ENCODE peak calls at places on chromosomes 16 and 17, in four cellular contexts. Z is mesendoderm, B is H1, E is IMR-90. G is an unnamed sample.

GRCh38 chr17:21539146-21539545 is 153.2 kb upstream of the KCNJ18 start:
- DNase-seq in E (peak), Z (no peak), B (no peak), G (no peak)

GRCh38 chr16:9013508-9013864 is 49.8 kb upstream of the USP7 start:
- DNase-seq in E (no peak), B (no peak), Z (no peak), G (no peak)

GRCh38 chr16:75096730-75097129 is 19.9 kb downstream of the LDHD start:
- DNase-seq in E (no peak), Z (peak), B (peak), G (peak)

GRCh38 chr16:15996432-15997109 is 47.2 kb downstream of the ABCC1 start:
- DNase-seq in B (no peak), E (peak), Z (peak), G (no peak)

GRCh38 chr17:40750391-40750790 is 4.7 kb downstream of the KRT25 start:
- DNase-seq in B (no peak), Z (no peak), E (no peak), G (no peak)

GRCh38 chr17:59331929-59332889 is 754 bp downstream of the YPEL2 start:
- DNase-seq in B (peak), Z (peak), E (no peak), G (no peak)

GRCh38 chr17:78659546-78659945 is 82.3 kb upstream of the DNAH17 start:
- DNase-seq in B (no peak), E (no peak), Z (no peak), G (no peak)

GRCh38 chr16:21684199-21684598 is 20.4 kb downstream of the OTOA start:
- DNase-seq in Z (peak), E (no peak), B (peak), G (peak)

GRCh38 chr16:988465-989353 is 7.1 kb downstream of the SOX8 start:
- DNase-seq in Z (no peak), E (no peak), B (no peak), G (no peak)

GRCh38 chr17:41987642-41988041 is 21.0 kb downstream of the CNP start:
- DNase-seq in Z (peak), E (no peak), B (no peak), G (no peak)

GRCh38 chr17:78133971-78134898 is 3.7 kb downstream of the TMC8 start:
- DNase-seq in B (peak), Z (peak), E (peak), G (peak)

GRCh38 chr17:44191389-44191788 is 4.6 kb downstream of the TMUB2 start:
- DNase-seq in B (no peak), Z (no peak), E (no peak), G (no peak)

GRCh38 chr17:44192750-44193149 is 6.0 kb downstream of the TMUB2 start:
- DNase-seq in Z (no peak), E (no peak), B (no peak), G (no peak)

GRCh38 chr17:44191941-44192496 is 5.2 kb downstream of the TMUB2 start:
- DNase-seq in Z (peak), E (no peak), B (peak), G (peak)

GRCh38 chr17:44188757-44189403 is 2.1 kb downstream of the TMUB2 start:
- DNase-seq in E (no peak), B (no peak), Z (no peak), G (no peak)

GRCh38 chr17:44190496-44190895 is 3.7 kb downstream of the TMUB2 start:
- DNase-seq in Z (no peak), B (no peak), E (no peak), G (no peak)
- H4K5ac ChIP-seq in Z (no peak), B (no peak), E (no peak), G (no peak)

GRCh38 chr16:46884513-46885293 is 541 bp downstream of the GPT2 start:
- DNase-seq in E (peak), B (no peak), Z (peak), G (no peak)

GRCh38 chr16:46885960-46886763 is 2.0 kb downstream of the GPT2 start:
- DNase-seq in B (no peak), E (peak), Z (peak), G (no peak)

GRCh38 chr16:46889245-46889941 is 5.2 kb downstream of the GPT2 start:
- DNase-seq in Z (no peak), E (no peak), B (no peak), G (no peak)

GRCh38 chr16:46887524-46887854 is 3.3 kb downstream of the GPT2 start:
- DNase-seq in B (no peak), E (no peak), Z (no peak), G (no peak)

DNA sequence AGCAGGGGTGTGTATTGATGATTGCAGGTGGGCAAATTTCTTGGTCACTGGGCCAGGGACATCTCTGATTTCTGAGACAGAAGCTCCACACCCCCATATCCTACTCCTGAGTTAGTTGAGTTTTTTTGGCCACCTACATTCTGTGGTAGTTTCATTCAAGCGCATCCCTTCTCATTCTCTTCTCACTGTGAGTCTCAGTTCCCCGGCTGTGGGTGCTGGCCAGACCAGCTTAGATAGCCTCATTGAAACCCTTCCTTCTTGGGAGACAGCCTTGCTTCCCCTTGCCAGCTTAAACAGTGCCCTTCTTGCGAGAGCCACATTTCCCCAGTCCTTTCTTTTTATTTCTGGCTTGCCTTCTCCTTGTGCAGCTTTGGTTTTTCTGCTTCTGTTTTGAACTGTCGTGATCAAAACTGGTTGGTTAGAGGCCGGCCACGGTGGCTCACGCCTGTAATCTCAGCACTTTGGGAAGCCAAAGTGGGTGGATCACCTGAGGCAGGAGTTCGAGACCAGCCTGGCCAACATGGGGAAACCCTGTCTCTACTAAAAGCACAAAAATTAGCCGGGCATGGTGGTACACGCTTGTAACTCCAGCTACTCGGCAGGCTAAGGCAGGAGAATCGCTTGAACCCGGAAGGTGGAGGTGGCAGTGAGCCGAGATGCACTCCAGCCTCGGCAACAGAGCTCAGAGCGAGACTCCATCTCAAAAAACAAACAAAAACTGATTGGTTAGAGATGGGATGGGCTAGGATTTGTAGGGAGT is 2.8 kb downstream of the GPT2 start:
- DNase-seq in E (no peak), Z (no peak), B (no peak), G (no peak)
- H3K27ac ChIP-seq in E (peak), Z (no peak), B (no peak), G (no peak)

DNA sequence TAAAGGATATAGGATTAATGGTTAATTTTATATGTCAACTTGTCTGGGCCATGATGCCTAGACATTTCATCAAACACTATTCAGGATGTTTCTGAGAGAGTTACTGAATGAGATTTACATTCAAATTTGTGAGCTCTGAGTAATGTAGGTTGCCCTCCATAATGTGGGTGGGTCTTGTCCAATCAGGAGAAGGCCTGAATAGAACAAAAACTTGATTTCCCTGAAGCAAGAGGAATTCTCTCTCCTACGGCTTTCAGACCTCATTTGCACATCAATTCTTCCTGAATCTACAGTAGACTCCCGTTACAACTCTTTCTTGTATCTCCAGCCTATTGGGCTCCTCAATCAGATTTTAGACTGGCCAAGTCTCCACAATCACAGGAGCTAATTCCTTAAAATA is 377.9 kb upstream of the PMFBP1 start:
- DNase-seq in B (no peak), Z (no peak), E (no peak), G (no peak)
- H4K5ac ChIP-seq in B (no peak), Z (no peak), E (no peak), G (no peak)

DNA sequence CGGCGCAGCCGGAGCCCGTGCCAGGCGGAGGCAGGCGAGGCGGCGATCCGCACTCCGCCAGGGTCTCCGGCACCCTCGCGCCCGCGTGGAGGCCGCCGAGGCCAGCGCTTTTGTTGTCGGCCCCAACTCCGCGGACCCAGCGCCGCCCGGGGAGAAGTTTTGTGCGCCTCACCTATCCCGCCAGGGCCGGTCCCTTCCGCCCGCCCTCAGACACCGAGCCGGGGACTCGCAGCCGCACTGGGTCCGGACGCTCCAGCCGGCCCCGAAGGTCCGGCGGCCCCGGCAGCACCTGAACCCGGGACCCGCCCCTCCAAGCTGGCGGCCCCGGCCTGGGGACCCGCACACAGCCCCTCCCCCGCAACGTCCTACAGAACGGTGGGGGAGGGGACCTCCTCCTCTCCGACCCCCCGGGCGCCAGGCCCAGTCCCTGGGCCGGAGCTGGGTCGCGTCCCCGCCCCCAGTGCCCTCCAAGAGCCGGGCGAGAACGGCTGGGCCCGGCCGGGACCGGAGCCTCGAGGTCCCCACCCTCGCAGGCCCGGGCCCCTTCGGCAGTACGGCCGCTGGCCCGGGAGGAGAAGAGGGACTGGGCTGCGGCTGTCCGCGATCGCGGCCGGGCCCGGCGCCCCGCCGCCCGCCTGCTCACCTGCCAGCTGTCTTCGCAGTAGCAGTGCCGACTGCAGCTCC is 705 bp downstream of the UBE2G1 start:
- DNase-seq in B (peak), Z (peak), E (no peak), G (peak)
- H3K27ac ChIP-seq in B (peak), Z (peak), E (peak), G (no peak)

GRCh38 chr16:56463153-56463552 is 11.8 kb downstream of the OGFOD1 start:
- DNase-seq in E (no peak), B (no peak), Z (no peak), G (no peak)

GRCh38 chr16:56457927-56458470 is 6.6 kb downstream of the OGFOD1 start:
- DNase-seq in Z (no peak), E (no peak), B (no peak), G (no peak)

GRCh38 chr16:56462064-56462796 is 10.9 kb downstream of the OGFOD1 start:
- DNase-seq in Z (no peak), B (no peak), E (no peak), G (no peak)

GRCh38 chr16:56460101-56460500 is 8.7 kb downstream of the OGFOD1 start:
- DNase-seq in B (no peak), Z (no peak), E (no peak), G (no peak)
- H4K5ac ChIP-seq in B (no peak), Z (no peak), E (no peak), G (no peak)

G was measured in H9.